ENCODE peak calls at places on chromosomes 1 and 21, in five cellular contexts. D is body of pancreas, B is astrocyte of the spinal cord, X is OCI-LY7, R is heart right ventricle. A is an unnamed sample.

GRCh38 chr1:14173598-14173997 is 424.9 kb upstream of the KAZN start:
- DNase-seq in D (no peak), X (no peak), R (no peak), B (no peak), A (no peak)

GRCh38 chr1:38474738-38475623 is 384.6 kb downstream of the RRAGC start:
- DNase-seq in B (no peak), D (no peak), R (no peak), X (peak), A (no peak)

GRCh38 chr1:12148160-12148957 is 18.4 kb upstream of the TNFRSF1B start:
- DNase-seq in R (peak), B (no peak), D (no peak), X (no peak), A (no peak)

GRCh38 chr1:41103761-41104160 is 82.2 kb upstream of the SLFNL1 start:
- DNase-seq in R (no peak), B (no peak), X (no peak), D (no peak), A (no peak)

GRCh38 chr1:8541961-8542521 is 224.1 kb downstream of the SLC45A1 start:
- DNase-seq in X (no peak), D (no peak), B (peak), R (no peak), A (no peak)

GRCh38 chr1:46501528-46501927 is 11.9 kb downstream of the DMBX1 start:
- DNase-seq in R (no peak), D (no peak), B (no peak), X (no peak), A (no peak)

GRCh38 chr1:187157115-187157514 is 328.4 kb downstream of the PLA2G4A start:
- DNase-seq in D (no peak), X (no peak), R (no peak), B (no peak), A (no peak)

GRCh38 chr1:114671011-114671938 is 1.4 kb upstream of the DENND2C start:
- DNase-seq in D (no peak), X (peak), R (no peak), B (peak), A (no peak)

GRCh38 chr1:240244968-240245628 is 153.4 kb downstream of the FMN2 start:
- DNase-seq in B (peak), R (no peak), D (no peak), X (no peak), A (peak)

GRCh38 chr21:45407629-45408247 is 2.8 kb downstream of the COL18A1 start:
- DNase-seq in D (no peak), R (no peak), X (no peak), B (no peak), A (no peak)

GRCh38 chr1:199029401-199029800 is 390.6 kb downstream of the PTPRC start:
- DNase-seq in B (peak), X (no peak), D (no peak), R (no peak), A (no peak)

GRCh38 chr21:44550807-44551206 is 498 bp downstream of the KRTAP10-2 start:
- DNase-seq in R (no peak), X (no peak), D (no peak), B (no peak), A (no peak)

GRCh38 chr1:112956503-112957132 is 622 bp upstream of the SLC16A1 start:
- DNase-seq in R (no peak), B (no peak), X (peak), D (peak), A (no peak)

GRCh38 chr1:178953034-178953433 is 72.7 kb upstream of the FAM20B start:
- DNase-seq in X (no peak), D (no peak), R (no peak), B (no peak), A (no peak)

GRCh38 chr1:246065592-246065991 is 441.5 kb downstream of the SMYD3 start:
- DNase-seq in X (no peak), R (no peak), D (no peak), B (no peak), A (no peak)

GRCh38 chr1:27574871-27575831 is 28.8 kb downstream of the AHDC1 start:
- DNase-seq in B (peak), D (peak), X (no peak), R (peak), A (no peak)

GRCh38 chr1:179310721-179311120 is 17.1 kb downstream of the SOAT1 start:
- DNase-seq in D (no peak), R (no peak), X (no peak), B (peak), A (peak)

GRCh38 chr1:100883963-100884362 is 10.7 kb downstream of the EXTL2 start:
- DNase-seq in B (peak), D (no peak), R (no peak), X (no peak), A (peak)

GRCh38 chr1:89198500-89199072 is at the start of gene GBP4:
- DNase-seq in X (no peak), D (no peak), R (peak), B (peak), A (no peak)
- H3K4me3 ChIP-seq in X (no peak), D (peak), R (peak), B (peak), A (peak)

GRCh38 chr1:16006552-16007485 is 2.8 kb downstream of the SRARP start:
- DNase-seq in X (peak), R (no peak), D (no peak), B (peak), A (no peak)
- TF ChIP-seq CTCF in X (peak), R (peak), D (no peak), B (peak), A (no peak)

GRCh38 chr1:204928671-204929486 is 58.2 kb downstream of the NFASC start:
- DNase-seq in R (no peak), D (no peak), X (no peak), B (no peak), A (no peak)
- H3K4me3 ChIP-seq in R (no peak), D (no peak), X (no peak), B (no peak), A (no peak)

GRCh38 chr1:164953095-164953494 is 394.1 kb downstream of the PBX1 start:
- DNase-seq in X (no peak), R (no peak), D (no peak), B (no peak), A (no peak)
- TF ChIP-seq CTCF in X (no peak), R (peak), D (no peak), B (no peak), A (no peak)

GRCh38 chr1:230204852-230205251 is 137.8 kb downstream of the GALNT2 start:
- DNase-seq in B (no peak), X (no peak), R (no peak), D (no peak), A (no peak)

GRCh38 chr1:230205719-230206198 is 138.7 kb downstream of the GALNT2 start:
- DNase-seq in X (no peak), R (no peak), D (no peak), B (peak), A (peak)

GRCh38 chr1:230206976-230207375 is 139.9 kb downstream of the GALNT2 start:
- DNase-seq in D (no peak), R (no peak), B (no peak), X (no peak), A (no peak)

GRCh38 chr1:230208619-230209261 is 141.7 kb downstream of the GALNT2 start:
- DNase-seq in D (no peak), X (no peak), R (no peak), B (no peak), A (no peak)

DNA sequence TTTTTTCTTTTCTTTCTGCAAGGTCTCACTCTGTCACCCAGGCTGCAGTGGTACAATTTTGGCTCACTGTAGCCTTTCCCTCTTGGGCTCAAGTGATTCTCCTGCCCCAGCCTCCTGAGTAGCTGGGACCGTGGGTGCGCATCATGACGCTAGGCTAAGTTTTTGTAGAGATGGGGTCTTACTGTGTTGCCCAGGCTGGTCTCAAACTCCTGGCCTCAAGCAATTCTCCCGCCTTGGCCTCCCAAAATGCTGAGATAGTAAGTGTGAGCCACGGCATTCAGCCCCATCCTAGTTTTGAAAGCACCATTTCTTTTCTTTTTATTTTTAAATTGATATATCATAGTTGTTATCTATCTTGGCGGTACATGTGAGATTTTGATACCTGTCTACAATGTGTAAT is 140.6 kb downstream of the GALNT2 start:
- DNase-seq in B (no peak), R (no peak), D (no peak), X (no peak), A (no peak)
- H3K4me3 ChIP-seq in B (no peak), R (no peak), D (no peak), X (no peak), A (no peak)

GRCh38 chr1:220366269-220366668 is 94.0 kb upstream of the RAB3GAP2 start:
- DNase-seq in D (no peak), B (no peak), X (no peak), R (no peak), A (no peak)

GRCh38 chr1:220367833-220368232 is 95.6 kb upstream of the RAB3GAP2 start:
- DNase-seq in R (no peak), X (no peak), B (no peak), D (no peak), A (no peak)

GRCh38 chr1:220368352-220369265 is 96.4 kb upstream of the RAB3GAP2 start:
- DNase-seq in X (no peak), B (no peak), R (no peak), D (no peak), A (no peak)

DNA sequence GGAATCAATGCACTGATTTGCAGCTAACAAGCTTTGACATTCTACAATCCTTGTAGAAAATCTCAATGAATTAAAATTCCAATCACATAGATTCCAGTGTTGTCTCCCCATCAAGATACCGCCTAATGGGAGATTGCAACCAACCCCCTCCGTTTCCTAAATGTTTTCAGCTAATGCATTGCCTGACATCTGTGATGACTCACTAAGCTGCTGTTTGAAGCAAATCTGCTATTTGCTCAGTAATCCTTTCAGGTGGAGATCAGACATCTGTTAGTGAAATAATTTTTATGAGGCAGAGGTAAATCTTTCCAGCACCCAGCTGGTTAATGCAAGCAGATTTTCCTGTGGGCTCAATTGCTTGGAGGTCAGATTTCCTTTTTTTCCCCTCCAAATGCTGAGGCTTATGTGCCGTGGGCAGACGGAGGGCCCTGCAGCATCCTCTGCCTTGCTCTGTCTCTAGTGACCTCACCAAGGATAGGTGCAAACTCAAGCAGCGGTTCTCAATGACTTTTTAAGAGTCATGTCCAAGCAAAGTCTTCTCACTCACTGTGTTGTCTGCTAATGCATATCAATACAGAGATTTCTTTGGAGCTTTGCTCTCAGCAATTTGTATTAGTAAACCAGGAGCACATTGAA is 91.1 kb upstream of the RAB3GAP2 start:
- DNase-seq in D (no peak), X (no peak), B (no peak), R (no peak), A (no peak)
- TF ChIP-seq CTCF in D (no peak), X (no peak), B (no peak), R (no peak), A (no peak)

DNA sequence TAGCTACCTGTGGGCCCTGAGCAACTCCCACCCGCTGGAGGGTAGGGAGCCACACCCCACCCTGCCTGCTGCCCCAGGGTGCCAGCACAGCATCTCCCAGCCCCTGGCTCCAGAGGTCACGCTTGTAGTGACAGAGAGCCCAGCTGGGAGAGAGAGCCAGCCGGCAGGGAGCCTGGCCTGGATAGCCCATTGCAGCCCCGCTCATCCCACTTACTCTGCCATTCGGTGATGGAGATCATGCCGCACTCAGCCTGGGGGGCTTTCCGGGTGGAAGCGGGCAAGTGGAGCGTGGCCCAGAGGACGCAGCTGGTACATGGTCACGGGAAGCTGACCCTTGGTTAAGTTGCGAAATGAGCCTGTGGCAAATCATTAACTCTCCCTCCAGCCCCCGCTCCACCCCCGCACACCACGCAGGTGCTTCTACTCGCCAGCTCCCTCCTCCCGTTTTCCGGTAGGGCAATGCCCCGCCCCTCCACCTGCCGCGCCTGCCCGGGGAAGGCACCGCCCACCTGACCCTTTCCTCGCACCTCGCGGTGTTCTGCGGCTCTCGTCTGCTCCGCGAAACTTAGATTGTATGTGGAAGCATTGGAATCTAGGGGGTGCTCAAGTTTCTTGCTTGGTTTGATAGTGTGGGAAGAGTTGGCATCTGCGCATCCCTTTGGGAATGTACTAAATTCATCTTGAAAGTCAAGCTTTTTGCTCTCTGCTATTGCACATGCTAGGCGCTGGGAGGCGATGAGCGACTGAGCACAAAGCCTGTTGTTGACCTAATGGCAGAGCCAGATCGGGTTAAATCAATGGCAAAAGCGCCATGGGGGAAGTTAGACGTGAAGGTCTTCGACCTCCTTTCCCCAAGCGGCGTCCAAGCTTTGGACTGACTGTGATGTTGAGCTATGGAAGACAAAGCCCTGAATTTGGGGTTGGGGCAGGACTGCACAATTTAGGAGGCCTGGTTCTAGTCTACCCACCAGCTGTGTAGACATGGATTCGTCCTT is at the start of gene GOLT1A:
- DNase-seq in X (no peak), B (peak), R (peak), D (peak), A (peak)
- H3K4me3 ChIP-seq in X (no peak), B (no peak), R (no peak), D (no peak), A (peak)

DNA sequence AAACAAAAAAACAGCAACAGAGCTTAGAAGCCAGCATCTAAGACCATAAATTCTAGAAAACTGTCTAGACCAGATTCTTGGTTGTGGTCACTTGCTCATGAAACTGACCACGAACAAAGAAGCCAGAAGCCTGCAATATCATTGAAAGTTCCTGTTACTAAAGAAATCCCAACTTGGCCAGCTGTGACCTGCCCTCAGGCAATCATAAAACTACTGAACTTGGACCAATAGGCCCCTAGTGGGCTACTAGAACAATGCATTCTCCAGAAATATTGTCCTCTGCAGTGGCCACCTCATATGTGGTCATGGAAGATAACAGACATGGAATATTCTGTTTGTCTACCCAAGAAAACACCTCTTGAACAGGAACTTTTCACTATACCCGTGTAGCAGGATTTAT is 87.7 kb downstream of the SPATA17 start:
- DNase-seq in D (no peak), B (peak), R (no peak), X (no peak), A (no peak)
- TF ChIP-seq CTCF in D (no peak), B (peak), R (no peak), X (no peak), A (no peak)

GRCh38 chr1:154221815-154222081 is 993 bp downstream of the UBAP2L start:
- DNase-seq in R (no peak), X (peak), B (peak), D (no peak), A (peak)

GRCh38 chr1:154220071-154220969 is at the start of gene UBAP2L:
- DNase-seq in D (peak), B (peak), R (peak), X (peak), A (peak)

GRCh38 chr1:154222918-154223317 is 2.2 kb downstream of the UBAP2L start:
- DNase-seq in B (no peak), X (no peak), D (no peak), R (no peak), A (no peak)

GRCh38 chr1:154220970-154221814 is 437 bp downstream of the UBAP2L start:
- DNase-seq in B (peak), D (peak), X (peak), R (peak), A (no peak)

DNA sequence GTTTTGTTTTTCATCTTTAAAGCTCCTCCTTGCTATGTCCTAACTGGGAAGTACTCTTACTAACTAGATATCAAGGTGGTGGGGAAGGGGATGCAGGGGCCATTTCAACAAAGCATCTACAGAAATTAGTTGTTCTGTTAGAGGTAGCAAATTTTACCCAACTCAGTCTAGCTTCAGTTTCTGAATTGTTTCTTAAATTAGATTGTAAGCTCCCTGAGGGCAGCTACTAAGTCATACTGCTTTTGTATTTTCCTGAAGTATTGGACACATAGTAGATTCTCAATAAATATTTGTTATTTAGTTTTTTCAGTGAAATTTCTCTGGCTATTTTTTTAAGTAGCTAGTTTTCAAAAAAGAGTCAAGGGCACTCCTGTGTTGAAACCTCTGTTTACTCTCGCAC is 1.8 kb downstream of the UBAP2L start:
- DNase-seq in D (no peak), X (no peak), B (no peak), R (no peak), A (no peak)
- H3K4me3 ChIP-seq in D (no peak), X (peak), B (peak), R (no peak), A (peak)